ENCODE peak calls at places on chromosome 13, in six cellular contexts. E is A549, H is endothelial cell of umbilical vein, L is HepG2, S is GM12878, X is K562. A is an unnamed sample.

GRCh38 chr13:59750860-59751259 is 412.9 kb downstream of the DIAPH3 start:
- DNase-seq in E (no peak), H (peak; percentile 4), L (no peak), S (no peak), X (no peak), A (no peak)

GRCh38 chr13:90416519-90416918 is 931.0 kb upstream of the MIR17HG start:
- DNase-seq in E (no peak), H (peak; percentile 12), L (no peak), S (no peak), X (no peak), A (no peak)

GRCh38 chr13:53775807-53776206 is 747.2 kb downstream of the OLFM4 start:
- DNase-seq in E (no peak), H (no peak), L (no peak), S (no peak), X (no peak), A (no peak)

GRCh38 chr13:43730642-43731041 is 56.1 kb downstream of the ENOX1 start:
- DNase-seq in E (no peak), H (no peak), L (no peak), S (no peak), X (no peak), A (no peak)

GRCh38 chr13:110236831-110237261 is 70.1 kb downstream of the COL4A1 start:
- DNase-seq in E (no peak), H (no peak), L (no peak), S (no peak), X (no peak), A (no peak)

GRCh38 chr13:34207334-34207733 is 389.4 kb downstream of the RFC3 start:
- DNase-seq in E (peak; percentile 81), H (peak; percentile 34), L (no peak), S (no peak), X (no peak), A (no peak)

GRCh38 chr13:29260684-29261083 is 334.8 kb downstream of the SLC7A1 start:
- DNase-seq in E (no peak), H (no peak), L (no peak), S (no peak), X (no peak), A (peak; percentile 14)

GRCh38 chr13:24348797-24349515 is 39.6 kb downstream of the C1QTNF9 start:
- DNase-seq in E (peak; percentile 12), H (no peak), L (no peak), S (no peak), X (no peak), A (no peak)

GRCh38 chr13:19673473-19674430 is 40.3 kb downstream of the MPHOSPH8 start:
- DNase-seq in E (no peak), H (peak; percentile 26), L (no peak), S (no peak), X (no peak), A (no peak)

GRCh38 chr13:50909605-50910482 is at the start of gene RNASEH2B:
- DNase-seq in E (peak; percentile 70), H (peak; percentile 47), L (peak; percentile 58), S (no peak), X (peak; percentile 78), A (peak; percentile 92)

GRCh38 chr13:66665991-66666390 is 564.1 kb downstream of the PCDH9 start:
- DNase-seq in E (peak; percentile 61), H (peak; percentile 14), L (no peak), S (no peak), X (no peak), A (no peak)

GRCh38 chr13:33464345-33464744 is 178.8 kb upstream of the STARD13 start:
- DNase-seq in E (no peak), H (no peak), L (no peak), S (no peak), X (no peak), A (no peak)

GRCh38 chr13:99777873-99778272 is 193.7 kb downstream of the ZIC5 start:
- DNase-seq in E (no peak), H (no peak), L (no peak), S (no peak), X (peak; percentile 9), A (no peak)

GRCh38 chr13:41246969-41247750 is 16.2 kb downstream of the MTRF1 start:
- DNase-seq in E (no peak), H (no peak), L (no peak), S (no peak), X (no peak), A (no peak)

GRCh38 chr13:41254902-41255301 is 8.5 kb downstream of the MTRF1 start:
- DNase-seq in E (no peak), H (no peak), L (no peak), S (no peak), X (no peak), A (no peak)

GRCh38 chr13:41250993-41251392 is 12.4 kb downstream of the MTRF1 start:
- DNase-seq in E (no peak), H (no peak), L (no peak), S (no peak), X (no peak), A (no peak)
- H3K4me3 ChIP-seq in E (no peak overlapping the region), H (no peak overlapping the region), L (no peak overlapping the region), S (no peak overlapping the region), X (no peak overlapping the region), A (no peak overlapping the region)

GRCh38 chr13:98405107-98405571 is 171.8 kb downstream of the STK24 start:
- DNase-seq in E (no peak), H (no peak), L (no peak), S (no peak), X (no peak), A (no peak)
- TF ChIP-seq CTCF in E (no peak), H (no peak), L (peak; percentile 25), S (no peak), X (no peak), A (no peak)

GRCh38 chr13:97134364-97135095 is 87.6 kb upstream of the MBNL2 start:
- DNase-seq in E (no peak), H (no peak), L (no peak), S (no peak), X (no peak), A (no peak)
- TF ChIP-seq MYC in E (no peak), H (no peak), L (no peak), S (no peak), X (no peak), A (no peak)

DNA sequence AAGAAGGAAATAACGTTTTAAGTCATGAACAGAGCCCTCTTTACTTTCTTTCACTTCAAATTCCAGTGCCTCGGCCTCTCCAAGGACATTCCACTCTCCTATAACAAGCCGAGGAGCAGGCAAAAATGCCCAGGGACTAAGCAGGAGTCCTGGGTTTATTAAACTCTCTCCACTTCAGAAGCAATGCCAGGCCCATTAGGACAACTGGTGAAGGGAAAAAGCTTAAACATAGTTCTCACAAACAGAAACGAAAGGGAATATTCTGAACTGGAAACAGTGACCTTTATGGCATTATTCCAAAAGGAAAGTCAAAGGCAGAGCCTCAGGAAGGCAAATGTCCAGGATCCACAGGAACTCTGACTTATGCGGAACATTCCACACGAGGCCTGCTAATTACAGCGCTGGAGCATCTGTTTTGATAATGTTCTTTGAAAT is 30.9 kb upstream of the MED4 start:
- DNase-seq in E (no peak), H (peak; percentile 92), L (peak; percentile 25), S (no peak), X (no peak), A (no peak)
- H3K4me3 ChIP-seq in E (no peak overlapping the region), H (no peak overlapping the region), L (peak overlapping the region; percentile 30), S (no peak overlapping the region), X (no peak overlapping the region), A (no peak overlapping the region)